ENCODE peak calls at places on chromosomes 3 and 15, in eight cellular contexts. S, L, G, Q, R, Y, J and I are unnamed samples.

GRCh38 chr3:45362768-45363167 is 25.6 kb upstream of the LARS2 start:
- DNase-seq in J (no peak), Y (no peak), S (no peak), G (no peak), Q (no peak), R (no peak), L (no peak), I (peak; percentile 75)

GRCh38 chr3:142976621-142977398 is 13.3 kb upstream of the PAQR9 start:
- DNase-seq in Y (peak; percentile 87), R (no peak), Q (no peak), L (peak; percentile 97), S (peak; percentile 96), G (no peak), J (peak; percentile 94), I (peak; percentile 93)

GRCh38 chr3:127775398-127776109 is 46.8 kb downstream of the MGLL start:
- DNase-seq in G (no peak), Q (no peak), L (peak; percentile 90), S (peak; percentile 73), R (no peak), Y (peak; percentile 70), J (peak; percentile 18), I (peak; percentile 63)

GRCh38 chr3:49295489-49296058 is 18.5 kb upstream of the C3orf62 start:
- DNase-seq in Q (no peak), L (peak; percentile 29), S (peak; percentile 45), Y (no peak), G (peak; percentile 6), J (peak; percentile 17), R (peak; percentile 48), I (no peak)

GRCh38 chr3:147941984-147942383 is 532.8 kb downstream of the ZIC1 start:
- DNase-seq in J (no peak), R (no peak), G (no peak), Y (no peak), Q (no peak), S (no peak), L (no peak), I (no peak)

GRCh38 chr15:77335298-77335697 is 84.6 kb downstream of the PEAK1 start:
- DNase-seq in Y (peak; percentile 33), G (no peak), S (no peak), J (peak; percentile 51), L (no peak), Q (no peak), R (no peak), I (no peak)

GRCh38 chr3:133136114-133137041 is 98.2 kb downstream of the TMEM108 start:
- DNase-seq in R (no peak), L (no peak), S (peak; percentile 52), Q (no peak), Y (no peak), G (no peak), J (no peak), I (peak; percentile 39)

GRCh38 chr15:100721758-100722550 is 119.6 kb downstream of the ASB7 start:
- DNase-seq in G (no peak), R (no peak), S (peak; percentile 99), J (peak; percentile 46), Y (peak; percentile 43), Q (no peak), L (peak; percentile 97), I (peak; percentile 100)

GRCh38 chr3:197023998-197024651 is 5.5 kb downstream of the MELTF start:
- DNase-seq in Y (no peak), Q (no peak), R (no peak), J (no peak), G (no peak), S (no peak), L (no peak), I (no peak)

GRCh38 chr3:133574260-133574881 is 885 bp downstream of the CDV3 start:
- DNase-seq in J (no peak), L (peak; percentile 76), G (peak; percentile 30), Q (peak; percentile 44), R (peak; percentile 85), Y (peak; percentile 82), S (peak; percentile 75), I (peak; percentile 64)

GRCh38 chr3:184525337-184526157 is 36.0 kb upstream of the EPHB3 start:
- DNase-seq in J (no peak), S (no peak), Q (no peak), L (no peak), R (peak; percentile 34), G (peak; percentile 71), Y (no peak), I (no peak)

GRCh38 chr3:142888099-142888483 is 792 bp downstream of the PCOLCE2 start:
- DNase-seq in Q (no peak), S (peak; percentile 47), L (no peak), J (no peak), G (peak; percentile 30), R (peak; percentile 10), Y (peak; percentile 45), I (no peak)

GRCh38 chr3:119762876-119763275 is 19.0 kb upstream of the NR1I2 start:
- DNase-seq in Q (no peak), R (no peak), G (no peak), J (no peak), S (no peak), Y (no peak), L (peak; percentile 32), I (no peak)

GRCh38 chr3:105821433-105821832 is 47.4 kb downstream of the CBLB start:
- DNase-seq in R (no peak), Q (no peak), G (no peak), J (no peak), Y (no peak), L (no peak), S (no peak), I (no peak)

GRCh38 chr15:90665288-90666134 is 51.6 kb upstream of the BLM start:
- DNase-seq in R (peak; percentile 74), Q (no peak), G (no peak), J (peak; percentile 47), Y (peak; percentile 64), L (peak; percentile 78), S (peak; percentile 46), I (peak; percentile 14)

GRCh38 chr3:24046214-24046613 is 101.1 kb downstream of the NR1D2 start:
- DNase-seq in L (no peak), Q (no peak), Y (no peak), S (no peak), R (no peak), J (no peak), G (no peak), I (peak; percentile 45)

GRCh38 chr3:196712514-196713413 is 587 bp downstream of the PIGX start:
- DNase-seq in S (peak; percentile 58), R (peak; percentile 65), Q (peak; percentile 56), J (peak; percentile 52), L (no peak), Y (peak; percentile 80), G (peak; percentile 32), I (peak; percentile 34)

GRCh38 chr3:53591646-53592045 is 97.2 kb downstream of the CACNA1D start:
- DNase-seq in Q (no peak), J (no peak), Y (no peak), L (no peak), S (no peak), R (no peak), G (no peak), I (no peak)

GRCh38 chr3:46659285-46659684 is 34.2 kb downstream of the ALS2CL start:
- DNase-seq in G (peak; percentile 48), J (no peak), S (no peak), R (no peak), Q (no peak), L (peak; percentile 53), Y (no peak), I (peak; percentile 47)

GRCh38 chr3:179156775-179157174 is 8.6 kb downstream of the PIK3CA start:
- DNase-seq in Q (no peak), L (no peak), Y (no peak), R (no peak), G (no peak), S (no peak), J (no peak), I (no peak)

GRCh38 chr3:127792664-127793292 is 29.5 kb downstream of the MGLL start:
- DNase-seq in J (no peak), S (peak; percentile 94), R (no peak), G (no peak), L (peak; percentile 98), Q (no peak), Y (peak; percentile 76), I (peak; percentile 87)

GRCh38 chr3:168322941-168323340 is 227.2 kb upstream of the GOLIM4 start:
- DNase-seq in G (no peak), Y (no peak), S (peak; percentile 25), L (no peak), J (no peak), Q (no peak), R (no peak), I (no peak)

GRCh38 chr3:158791259-158791920 is 10.5 kb upstream of the MFSD1 start:
- DNase-seq in S (peak; percentile 80), R (peak; percentile 47), L (peak; percentile 73), G (no peak), Y (no peak), Q (no peak), J (peak; percentile 78), I (peak; percentile 70)

GRCh38 chr3:23761440-23761896 is 44.3 kb upstream of the UBE2E1 start:
- DNase-seq in Y (no peak), Q (no peak), S (peak; percentile 28), L (peak; percentile 53), R (peak; percentile 28), G (no peak), J (peak; percentile 44), I (peak; percentile 60)

GRCh38 chr3:120764206-120764605 is 21.7 kb downstream of the GTF2E1 start:
- DNase-seq in L (no peak), S (no peak), J (no peak), R (no peak), G (no peak), Y (no peak), Q (no peak), I (no peak)

GRCh38 chr15:68353418-68354145 is 76.0 kb downstream of the FEM1B start:
- DNase-seq in Q (no peak), S (no peak), L (peak; percentile 25), J (no peak), Y (no peak), G (no peak), R (no peak), I (no peak)

GRCh38 chr3:72155391-72156064 is 370.6 kb upstream of the PROK2 start:
- DNase-seq in Y (peak; percentile 36), Q (no peak), L (peak; percentile 96), J (peak; percentile 28), G (no peak), R (no peak), S (peak; percentile 93), I (peak; percentile 57)

GRCh38 chr3:50648297-50648696 is 26.4 kb upstream of the DOCK3 start:
- DNase-seq in Y (no peak), G (no peak), R (no peak), J (no peak), Q (no peak), S (no peak), L (no peak), I (no peak)

GRCh38 chr3:66577804-66578203 is 77.0 kb upstream of the LRIG1 start:
- DNase-seq in Q (no peak), L (no peak), J (no peak), Y (no peak), G (no peak), S (no peak), R (no peak), I (no peak)

GRCh38 chr15:69491051-69491505 is 38.5 kb downstream of the RPLP1 start:
- DNase-seq in J (no peak), R (no peak), Y (no peak), L (no peak), G (no peak), S (no peak), Q (no peak), I (no peak)

GRCh38 chr3:186150234-186150830 is 41.4 kb upstream of the ETV5 start:
- DNase-seq in S (no peak), Q (no peak), L (no peak), Y (no peak), R (no peak), G (no peak), J (no peak), I (no peak)

GRCh38 chr15:51874751-51875644 is 45.5 kb downstream of the TMOD3 start:
- DNase-seq in G (no peak), Y (no peak), Q (no peak), S (peak; percentile 96), R (no peak), L (peak; percentile 98), J (no peak), I (peak; percentile 98)

GRCh38 chr15:45023659-45024320 is 795 bp downstream of the SORD start:
- DNase-seq in R (no peak), S (peak; percentile 32), J (peak; percentile 58), G (no peak), Q (no peak), L (peak; percentile 42), Y (no peak), I (no peak)

GRCh38 chr15:97091093-97091492 is 760.6 kb downstream of the NR2F2 start:
- DNase-seq in Q (no peak), R (no peak), Y (no peak), G (no peak), S (no peak), L (no peak), J (no peak), I (no peak)